ENCODE peak calls at places on chromosomes 2 and 18, in eight cellular contexts. L is stimulated activated CD4-positive, alpha-beta T cell treated with anti-CD3 and anti-CD28 coated beads, Interleukin-12 subunit alpha, Interleukin-12 subunit beta, amount 100 ng/mL, for 4 hours; U is D341Med; C is NCI-H1694 treated with DMSO at 0.1 percent for 48 hours; N is hippocampal formation; D is MG63; T is naive thymus-derived CD8-positive, alpha-beta T cell; B is HFF-Myc. I is an unnamed sample.

GRCh38 chr2:198287706-198288105 is 483.3 kb downstream of the PLCL1 start:
- DNase-seq in C (no peak), D (no peak), B (no peak), N (no peak), U (no peak), T (no peak), L (no peak), I (no peak)

GRCh38 chr2:33496150-33496549 is 19.7 kb downstream of the RASGRP3 start:
- DNase-seq in B (no peak), T (no peak), D (no peak), C (no peak), U (no peak), L (no peak), N (no peak), I (no peak)

GRCh38 chr2:48725696-48726494 is 29.6 kb downstream of the LHCGR start:
- DNase-seq in T (no peak), B (no peak), L (no peak), C (no peak), U (no peak), D (no peak), N (peak; percentile 64), I (no peak)

GRCh38 chr2:88657131-88657530 is 29.9 kb upstream of the EIF2AK3 start:
- DNase-seq in T (no peak), U (no peak), N (no peak), L (no peak), B (no peak), C (no peak), D (no peak), I (no peak)

GRCh38 chr18:51405683-51406477 is 208.4 kb upstream of the MEX3C start:
- DNase-seq in L (no peak), D (no peak), B (no peak), N (no peak), T (no peak), U (no peak), C (no peak), I (no peak)

GRCh38 chr18:67519582-67519981 is 3.1 kb upstream of the DSEL start:
- DNase-seq in T (no peak), N (no peak), C (no peak), D (no peak), B (no peak), U (no peak), L (no peak), I (no peak)

GRCh38 chr2:16317211-16317830 is 348.3 kb downstream of the CYRIA start:
- DNase-seq in C (no peak), N (no peak), U (no peak), L (no peak), B (no peak), T (no peak), D (no peak), I (no peak)

GRCh38 chr2:47265158-47265557 is 110.0 kb upstream of the STPG4 start:
- DNase-seq in L (no peak), U (no peak), T (no peak), N (no peak), C (no peak), B (no peak), D (no peak), I (no peak)

GRCh38 chr18:25233582-25234362 is 118.2 kb downstream of the ZNF521 start:
- DNase-seq in N (no peak), L (no peak), D (no peak), C (no peak), U (no peak), B (no peak), T (no peak), I (no peak)

GRCh38 chr18:11320981-11321380 is 171.6 kb upstream of the PIEZO2 start:
- DNase-seq in U (no peak), L (no peak), C (no peak), D (peak; percentile 22), T (no peak), B (peak; percentile 90), N (no peak), I (no peak)

GRCh38 chr2:186827426-186827825 is 21.5 kb downstream of the ZSWIM2 start:
- DNase-seq in D (no peak), L (no peak), N (no peak), U (no peak), T (no peak), C (no peak), B (no peak), I (no peak)

GRCh38 chr18:26909599-26910290 is 44.2 kb upstream of the AQP4 start:
- DNase-seq in N (peak; percentile 69), T (no peak), B (no peak), C (no peak), D (no peak), U (no peak), L (no peak), I (no peak)

GRCh38 chr2:169928463-169928864 is 101.2 kb downstream of the UBR3 start:
- DNase-seq in N (peak; percentile 59), L (no peak), D (no peak), U (no peak), B (peak; percentile 16), C (peak; percentile 65), T (no peak), I (no peak)

GRCh38 chr2:157822993-157823392 is 53.1 kb downstream of the ACVR1 start:
- DNase-seq in C (no peak), D (no peak), U (no peak), B (no peak), T (no peak), L (no peak), N (no peak), I (no peak)

GRCh38 chr2:12486205-12487118 is 230.3 kb upstream of the TRIB2 start:
- DNase-seq in U (no peak), L (no peak), B (no peak), C (no peak), N (no peak), T (no peak), D (no peak), I (no peak)

GRCh38 chr2:194545978-194546377 is 1111.0 kb upstream of the SLC39A10 start:
- DNase-seq in N (peak; percentile 21), T (no peak), B (no peak), U (no peak), C (peak; percentile 23), L (no peak), D (no peak), I (no peak)

GRCh38 chr2:37570773-37571570 is 100.5 kb downstream of the CDC42EP3 start:
- DNase-seq in N (no peak), T (no peak), B (no peak), D (peak; percentile 87), L (no peak), C (no peak), U (no peak), I (no peak)

GRCh38 chr2:26968001-26968400 is 2.4 kb upstream of the MAPRE3 start:
- DNase-seq in D (no peak), T (no peak), U (no peak), C (no peak), N (no peak), L (no peak), B (no peak), I (no peak)

GRCh38 chr2:10449481-10449831 is 1.3 kb upstream of the ODC1 start:
- DNase-seq in C (no peak), B (no peak), D (no peak), T (no peak), N (no peak), U (no peak), L (no peak), I (no peak)

GRCh38 chr2:222756951-222757645 is 85.6 kb downstream of the MOGAT1 start:
- DNase-seq in C (no peak), D (peak; percentile 62), N (no peak), L (no peak), U (no peak), T (no peak), B (no peak), I (no peak)

GRCh38 chr2:84901593-84902120 is 3.8 kb upstream of the TMSB10 start:
- DNase-seq in L (no peak), C (no peak), T (no peak), N (no peak), B (no peak), D (no peak), U (no peak), I (no peak)

GRCh38 chr2:168469281-168469988 is 13.4 kb downstream of the CERS6 start:
- DNase-seq in L (no peak), U (no peak), T (no peak), B (no peak), C (no peak), D (no peak), N (no peak), I (no peak)

GRCh38 chr2:196718796-196719564 is 79.5 kb downstream of the CCDC150 start:
- DNase-seq in L (no peak), N (no peak), B (peak; percentile 48), C (no peak), D (peak; percentile 64), T (no peak), U (no peak), I (no peak)

GRCh38 chr2:236287656-236288055 is 23.4 kb upstream of the ASB18 start:
- DNase-seq in L (no peak), C (no peak), D (no peak), U (no peak), B (no peak), T (no peak), N (no peak), I (no peak)

GRCh38 chr2:206665251-206665650 is 23.0 kb downstream of the FAM237A start:
- DNase-seq in L (no peak), T (no peak), U (no peak), B (no peak), D (no peak), C (no peak), N (no peak), I (no peak)